ENCODE peak calls at places on chromosome 3, in five cellular contexts. One of them, this sample, is unnamed.

GRCh38 chr3:98556164-98557130 is 24.7 kb downstream of the GPR15 start:
- DNase-seq in H1: no peak
- DNase-seq in NT2/D1: no peak
- DNase-seq in HepG2: no peak
- DNase-seq in GM12878: peak
- DNase-seq in this sample: no peak

GRCh38 chr3:114608293-114608692 is 314.5 kb downstream of the TIGIT start:
- DNase-seq in H1: no peak
- DNase-seq in NT2/D1: no peak
- DNase-seq in HepG2: no peak
- DNase-seq in GM12878: no peak
- DNase-seq in this sample: no peak

GRCh38 chr3:44058022-44058867 is 183.4 kb upstream of the TOPAZ1 start:
- DNase-seq in H1: no peak
- DNase-seq in NT2/D1: no peak
- DNase-seq in HepG2: no peak
- DNase-seq in GM12878: peak
- DNase-seq in this sample: no peak

GRCh38 chr3:169060037-169060436 is 603.5 kb downstream of the MECOM start:
- DNase-seq in H1: no peak
- DNase-seq in NT2/D1: no peak
- DNase-seq in HepG2: no peak
- DNase-seq in GM12878: no peak
- DNase-seq in this sample: no peak

GRCh38 chr3:178088930-178089329 is 447.3 kb upstream of the KCNMB2 start:
- DNase-seq in H1: no peak
- DNase-seq in NT2/D1: no peak
- DNase-seq in HepG2: no peak
- DNase-seq in GM12878: no peak
- DNase-seq in this sample: peak

GRCh38 chr3:139982404-139982803 is 47.4 kb downstream of the CLSTN2 start:
- DNase-seq in H1: peak
- DNase-seq in NT2/D1: no peak
- DNase-seq in HepG2: no peak
- DNase-seq in GM12878: no peak
- DNase-seq in this sample: peak

GRCh38 chr3:185825639-185826481 is 1.0 kb upstream of the IGF2BP2 start:
- DNase-seq in H1: peak
- DNase-seq in NT2/D1: no peak
- DNase-seq in HepG2: no peak
- DNase-seq in GM12878: no peak
- DNase-seq in this sample: peak

GRCh38 chr3:142117052-142117451 is 32.3 kb downstream of the TFDP2 start:
- DNase-seq in H1: no peak
- DNase-seq in NT2/D1: no peak
- DNase-seq in HepG2: peak
- DNase-seq in GM12878: no peak
- DNase-seq in this sample: no peak

GRCh38 chr3:186691676-186692075 is 25.5 kb upstream of the KNG1 start:
- DNase-seq in H1: no peak
- DNase-seq in NT2/D1: no peak
- DNase-seq in HepG2: no peak
- DNase-seq in GM12878: no peak
- DNase-seq in this sample: no peak

GRCh38 chr3:121660356-121661171 is at the start of gene HCLS1:
- DNase-seq in H1: no peak
- DNase-seq in NT2/D1: no peak
- DNase-seq in HepG2: no peak
- DNase-seq in GM12878: peak
- DNase-seq in this sample: no peak

GRCh38 chr3:39752019-39752637 is 57.3 kb upstream of the MYRIP start:
- DNase-seq in H1: no peak
- DNase-seq in NT2/D1: no peak
- DNase-seq in HepG2: no peak
- DNase-seq in GM12878: no peak
- DNase-seq in this sample: no peak

GRCh38 chr3:149340310-149340933 is 7.0 kb upstream of the TM4SF18 start:
- DNase-seq in H1: no peak
- DNase-seq in NT2/D1: no peak
- DNase-seq in HepG2: peak
- DNase-seq in GM12878: no peak
- DNase-seq in this sample: no peak

GRCh38 chr3:99777210-99777549 is 40.5 kb upstream of the CMSS1 start:
- DNase-seq in H1: no peak
- DNase-seq in NT2/D1: no peak
- DNase-seq in HepG2: no peak
- DNase-seq in GM12878: no peak
- DNase-seq in this sample: no peak

GRCh38 chr3:8201886-8202285 is 299.7 kb upstream of the LMCD1 start:
- DNase-seq in H1: no peak
- DNase-seq in NT2/D1: no peak
- DNase-seq in HepG2: no peak
- DNase-seq in GM12878: no peak
- DNase-seq in this sample: no peak

GRCh38 chr3:126946387-126946786 is 36.5 kb upstream of the PLXNA1 start:
- DNase-seq in H1: no peak
- DNase-seq in NT2/D1: no peak
- DNase-seq in HepG2: no peak
- DNase-seq in GM12878: no peak
- DNase-seq in this sample: no peak

GRCh38 chr3:66397745-66398144 is 103.1 kb downstream of the LRIG1 start:
- DNase-seq in H1: no peak
- DNase-seq in NT2/D1: no peak
- DNase-seq in HepG2: no peak
- DNase-seq in GM12878: no peak
- DNase-seq in this sample: no peak

GRCh38 chr3:89043406-89043947 is 63.9 kb upstream of the EPHA3 start:
- DNase-seq in H1: no peak
- DNase-seq in NT2/D1: no peak
- DNase-seq in HepG2: no peak
- DNase-seq in GM12878: no peak
- DNase-seq in this sample: no peak

GRCh38 chr3:193768069-193768391 is 175.0 kb downstream of the OPA1 start:
- DNase-seq in H1: no peak
- DNase-seq in NT2/D1: no peak
- DNase-seq in HepG2: no peak
- DNase-seq in GM12878: no peak
- DNase-seq in this sample: no peak

GRCh38 chr3:10219737-10220136 is 28.5 kb upstream of the TATDN2 start:
- DNase-seq in H1: no peak
- DNase-seq in NT2/D1: no peak
- DNase-seq in HepG2: no peak
- DNase-seq in GM12878: no peak
- DNase-seq in this sample: no peak

GRCh38 chr3:16468114-16469098 is 45.1 kb downstream of the RFTN1 start:
- DNase-seq in H1: no peak
- DNase-seq in NT2/D1: no peak
- DNase-seq in HepG2: no peak
- DNase-seq in GM12878: no peak
- DNase-seq in this sample: no peak

GRCh38 chr3:61807865-61808276 is 246.5 kb downstream of the PTPRG start:
- DNase-seq in H1: no peak
- DNase-seq in NT2/D1: no peak
- DNase-seq in HepG2: peak
- DNase-seq in GM12878: no peak
- DNase-seq in this sample: peak

GRCh38 chr3:104604326-104605010 is 762.2 kb upstream of the ALCAM start:
- DNase-seq in H1: no peak
- DNase-seq in NT2/D1: no peak
- DNase-seq in HepG2: no peak
- DNase-seq in GM12878: no peak
- DNase-seq in this sample: no peak

GRCh38 chr3:169303660-169304059 is 359.9 kb downstream of the MECOM start:
- DNase-seq in H1: no peak
- DNase-seq in NT2/D1: no peak
- DNase-seq in HepG2: no peak
- DNase-seq in GM12878: no peak
- DNase-seq in this sample: no peak

GRCh38 chr3:171561601-171562323 is 101.6 kb upstream of the TNIK start:
- DNase-seq in H1: no peak
- DNase-seq in NT2/D1: no peak
- DNase-seq in HepG2: no peak
- DNase-seq in GM12878: peak
- DNase-seq in this sample: no peak

GRCh38 chr3:182603501-182603900 is 189.8 kb upstream of the ATP11B start:
- DNase-seq in H1: no peak
- DNase-seq in NT2/D1: no peak
- DNase-seq in HepG2: no peak
- DNase-seq in GM12878: no peak
- DNase-seq in this sample: no peak
- TF ChIP-seq SUZ12 in H1: no peak
- TF ChIP-seq SUZ12 in NT2/D1: no peak
- TF ChIP-seq SUZ12 in HepG2: no peak
- TF ChIP-seq SUZ12 in GM12878: no peak
- TF ChIP-seq SUZ12 in this sample: no peak

GRCh38 chr3:165254812-165255211 is 58.6 kb upstream of the SLITRK3 start:
- DNase-seq in H1: no peak
- DNase-seq in NT2/D1: peak
- DNase-seq in HepG2: peak
- DNase-seq in GM12878: no peak
- DNase-seq in this sample: peak
- TF ChIP-seq SUZ12 in H1: no peak
- TF ChIP-seq SUZ12 in NT2/D1: no peak
- TF ChIP-seq SUZ12 in HepG2: no peak
- TF ChIP-seq SUZ12 in GM12878: no peak
- TF ChIP-seq SUZ12 in this sample: no peak

DNA sequence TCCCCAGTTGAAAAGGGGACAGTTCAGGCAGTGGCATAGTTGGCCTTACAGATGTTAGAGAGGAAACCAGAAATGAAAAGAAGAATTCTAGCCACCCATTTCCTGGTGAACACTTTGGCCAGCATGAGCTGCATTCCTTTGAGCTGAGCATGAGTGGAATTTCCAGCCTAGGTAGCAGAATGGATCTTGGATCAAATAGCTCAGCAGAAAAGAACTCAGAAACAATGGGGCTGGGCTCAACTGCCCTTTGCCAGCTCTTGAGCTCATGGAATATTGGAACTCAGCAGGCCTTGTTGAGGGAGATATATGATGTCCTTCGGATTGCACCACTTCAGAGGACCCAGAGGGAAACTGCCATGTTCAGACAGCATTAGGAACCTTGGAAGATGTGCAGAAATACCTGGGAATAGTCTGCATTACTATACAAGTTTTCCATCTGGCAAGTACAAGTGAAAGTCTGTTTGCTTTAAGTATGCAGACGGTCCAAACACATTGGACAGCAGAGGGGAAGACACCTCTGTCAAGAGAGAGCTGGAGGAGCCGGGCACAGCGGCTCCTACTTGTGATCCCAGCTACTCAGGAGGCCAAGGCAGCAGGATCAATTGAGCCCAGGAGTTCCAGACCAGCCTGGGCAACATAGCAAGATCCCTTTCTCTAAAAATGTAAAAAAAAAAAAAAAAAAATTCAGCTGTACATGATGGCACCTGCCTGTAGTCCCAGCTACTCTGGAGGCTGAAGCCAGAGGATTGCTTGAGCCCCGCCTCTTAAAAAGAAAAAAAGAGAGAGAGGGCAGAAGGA is 3.1 kb upstream of the CDV3 start:
- DNase-seq in H1: no peak
- DNase-seq in NT2/D1: no peak
- DNase-seq in HepG2: peak
- DNase-seq in GM12878: no peak
- DNase-seq in this sample: no peak
- TF ChIP-seq SUZ12 in H1: no peak
- TF ChIP-seq SUZ12 in NT2/D1: no peak
- TF ChIP-seq SUZ12 in HepG2: no peak
- TF ChIP-seq SUZ12 in GM12878: no peak
- TF ChIP-seq SUZ12 in this sample: no peak

GRCh38 chr3:5205165-5205941 is 17.8 kb downstream of the EDEM1 start:
- DNase-seq in H1: no peak
- DNase-seq in NT2/D1: no peak
- DNase-seq in HepG2: no peak
- DNase-seq in GM12878: peak
- DNase-seq in this sample: no peak
- TF ChIP-seq SUZ12 in H1: no peak
- TF ChIP-seq SUZ12 in NT2/D1: no peak
- TF ChIP-seq SUZ12 in HepG2: no peak
- TF ChIP-seq SUZ12 in GM12878: no peak
- TF ChIP-seq SUZ12 in this sample: no peak